ENCODE peak calls at places on chromosomes 12 and 14, in ten cellular contexts. Q is psoas muscle, F is lung, J is endothelial cell of umbilical vein, S is heart right ventricle, I is Caco-2, E is mesenchymal stem cell, Z is breast epithelium, T is neuronal stem cell, R is A549. O is an unnamed sample. For H3K4me1, the result is how much of the 10 kb centered on the place peaks cover.

GRCh38 chr12:11726659-11727058 is 77.2 kb downstream of the ETV6 start:
- DNase-seq in J (no peak), F (no peak), Z (no peak), I (no peak), T (no peak), S (no peak), Q (no peak), R (no peak), E (no peak), O (no peak)

GRCh38 chr12:20883288-20883687 is 72.8 kb downstream of the SLCO1B3 start:
- DNase-seq in Z (no peak), E (no peak), F (no peak), T (no peak), S (peak), I (no peak), J (peak), Q (no peak), R (peak), O (no peak)

GRCh38 chr12:24814379-24815086 is 134.4 kb downstream of the BCAT1 start:
- DNase-seq in J (no peak), Q (no peak), I (no peak), T (no peak), F (no peak), Z (no peak), E (no peak), S (no peak), R (no peak), O (no peak)

GRCh38 chr14:104881369-104881979 is 16.4 kb downstream of the CEP170B start:
- DNase-seq in Q (peak), I (no peak), S (peak), E (no peak), T (no peak), J (no peak), R (no peak), F (no peak), Z (no peak), O (no peak)

GRCh38 chr14:100680439-100681051 is 46.1 kb upstream of the DLK1 start:
- DNase-seq in R (no peak), J (no peak), Q (peak), Z (no peak), S (peak), F (no peak), T (no peak), I (no peak), E (peak), O (no peak)

GRCh38 chr14:99615497-99616245 is 11.7 kb upstream of the CCDC85C start:
- DNase-seq in Z (no peak), F (no peak), I (no peak), T (no peak), Q (no peak), J (peak), S (no peak), E (no peak), R (no peak), O (no peak)

GRCh38 chr12:3536096-3536875 is 45.3 kb downstream of the PRMT8 start:
- DNase-seq in I (no peak), E (no peak), Q (no peak), F (no peak), Z (no peak), R (no peak), S (no peak), J (no peak), T (no peak), O (peak)

GRCh38 chr12:85007836-85008235 is 28.2 kb downstream of the TSPAN19 start:
- DNase-seq in F (no peak), J (peak), Q (no peak), T (no peak), I (no peak), E (no peak), R (peak), S (no peak), Z (no peak), O (no peak)

GRCh38 chr12:71662861-71663560 is 637 bp downstream of the ZFC3H1 start:
- DNase-seq in Q (peak), R (peak), J (peak), S (peak), T (peak), F (peak), Z (peak), I (peak), E (peak), O (peak)

GRCh38 chr12:90947869-90948268 is 7.1 kb downstream of the CCER1 start:
- DNase-seq in I (no peak), R (no peak), F (no peak), T (no peak), E (no peak), Q (no peak), S (no peak), J (no peak), Z (no peak), O (no peak)

GRCh38 chr14:21066882-21067502 is 3.1 kb upstream of the ARHGEF40 start:
- DNase-seq in S (no peak), E (peak), J (no peak), I (no peak), F (no peak), R (peak), Z (no peak), Q (no peak), T (no peak), O (no peak)

GRCh38 chr14:66403183-66403582 is 83.0 kb upstream of the CCDC196 start:
- DNase-seq in R (peak), Q (no peak), I (no peak), F (no peak), Z (no peak), T (no peak), E (peak), J (peak), S (no peak), O (peak)

DNA sequence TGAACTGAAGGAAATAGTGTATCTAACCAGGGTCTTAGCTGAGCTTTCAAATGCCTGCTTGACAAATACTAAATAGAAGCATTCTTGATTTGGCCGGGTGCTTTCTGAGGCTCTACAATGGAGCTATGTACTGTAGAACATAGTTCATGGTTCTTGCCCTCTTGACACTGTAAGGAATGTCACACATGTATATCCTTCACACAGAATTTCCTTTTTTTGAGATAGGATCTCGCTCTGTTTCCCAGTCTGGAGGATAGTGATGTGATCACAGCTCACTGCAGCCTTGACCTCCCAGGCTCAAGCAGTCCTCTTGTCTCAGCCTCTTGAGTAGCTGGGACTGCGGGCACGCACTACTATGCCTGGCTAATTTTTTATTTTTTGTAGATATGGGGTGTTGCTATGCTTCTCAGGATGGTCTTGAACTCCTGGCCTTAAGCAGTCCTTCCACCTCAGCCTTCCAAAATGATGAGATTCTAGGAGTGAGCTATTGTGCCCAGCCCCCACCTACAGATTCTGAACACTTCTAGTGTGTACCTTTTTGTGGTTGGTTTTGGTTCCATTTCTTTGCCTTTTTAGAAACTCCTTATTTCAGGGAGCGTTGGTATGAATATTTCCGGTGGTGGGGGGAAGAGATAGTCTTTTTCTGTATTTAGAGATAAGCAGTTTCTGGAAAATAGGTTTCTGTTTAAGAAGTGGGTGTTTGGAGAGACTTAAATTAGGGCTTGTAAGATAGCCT is 4.2 kb downstream of the MLXIP start:
- DNase-seq in F (no peak), E (no peak), Q (no peak), J (peak), Z (no peak), R (no peak), T (no peak), I (no peak), S (no peak), O (no peak)
- H3K4me1 ChIP-seq in F (under half), E (under half), Q (half or more), J (under half), Z (under half), R (under half), T (under half), I (under half), S (half or more), O (half or more)

GRCh38 chr14:103540816-103541493 is 12.0 kb downstream of the TRMT61A start:
- DNase-seq in J (no peak), S (no peak), I (no peak), T (no peak), E (no peak), R (no peak), Z (peak), Q (peak), F (no peak), O (no peak)
- H3K4me1 ChIP-seq in J (under half), S (half or more), I (under half), T (half or more), E (half or more), R (under half), Z (under half), Q (half or more), F (under half), O (half or more)

GRCh38 chr12:23290627-23291330 is 658.7 kb downstream of the SOX5 start:
- DNase-seq in J (no peak), S (no peak), I (no peak), T (no peak), F (no peak), Z (no peak), R (no peak), Q (no peak), E (no peak), O (no peak)
- H3K4me1 ChIP-seq in J (under half), S (under half), I (under half), T (under half), F (under half), Z (under half), R (under half), Q (under half), E (under half), O (under half)

DNA sequence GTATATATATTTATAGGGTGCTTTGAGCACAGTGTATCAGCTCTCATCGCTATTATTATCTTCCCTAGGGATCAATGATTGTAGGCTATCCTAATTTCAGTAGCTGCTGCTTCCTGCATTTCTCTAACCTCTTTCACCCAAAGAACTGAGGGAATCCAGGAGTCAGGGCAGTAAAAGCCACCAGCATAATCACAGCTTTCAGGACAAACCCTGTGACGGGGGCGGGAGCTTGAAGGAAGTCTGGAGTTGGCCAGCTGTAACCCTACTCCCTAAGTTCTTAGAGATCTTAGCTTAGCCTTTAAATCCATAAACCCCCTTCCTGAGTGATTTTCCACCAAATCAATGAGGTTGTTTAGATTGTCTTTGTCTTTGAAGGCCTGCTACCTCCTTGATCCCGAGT is 33.7 kb downstream of the FLVCR2 start:
- DNase-seq in Z (no peak), R (no peak), Q (no peak), E (no peak), J (no peak), S (no peak), T (no peak), I (no peak), F (no peak), O (no peak)
- H3K4me1 ChIP-seq in Z (under half), R (under half), Q (under half), E (under half), J (under half), S (under half), T (under half), I (under half), F (under half), O (under half)

GRCh38 chr12:6376079-6376941 is 947 bp upstream of the SCNN1A start:
- DNase-seq in S (no peak), I (peak), E (peak), F (peak), Q (peak), T (no peak), R (peak), Z (peak), J (peak), O (no peak)
- H3K4me1 ChIP-seq in S (under half), I (half or more), E (under half), F (under half), Q (under half), T (under half), R (half or more), Z (under half), J (under half), O (half or more)

O was measured in esophagus muscularis mucosa.